ENCODE peak calls at places on chromosomes 11 and 22, in five cellular contexts. One of them, this sample, is unnamed.
A peak's percentile ranks its signal among the peaks of the same experiment; 100 is the strongest.

GRCh38 chr11:72641900-72642814 is 32.1 kb downstream of the PDE2A start:
- DNase-seq in K562: peak; percentile 57
- DNase-seq in IMR-90: no peak
- DNase-seq in SK-N-SH: peak; percentile 91
- DNase-seq in A549: peak; percentile 28
- DNase-seq in this sample: no peak

GRCh38 chr22:48488149-48488551 is 1339.5 kb downstream of the BRD1 start:
- DNase-seq in A549: peak; percentile 37
- DNase-seq in SK-N-SH: peak; percentile 23
- DNase-seq in K562: no peak
- DNase-seq in IMR-90: no peak
- DNase-seq in this sample: no peak

GRCh38 chr22:29635734-29636357 is 32.4 kb downstream of the NF2 start:
- DNase-seq in IMR-90: peak; percentile 73
- DNase-seq in SK-N-SH: peak; percentile 60
- DNase-seq in K562: peak; percentile 41
- DNase-seq in A549: peak; percentile 62
- DNase-seq in this sample: peak; percentile 23

GRCh38 chr11:128598096-128598495 is 10.7 kb upstream of the ETS1 start:
- DNase-seq in SK-N-SH: no peak
- DNase-seq in IMR-90: no peak
- DNase-seq in K562: no peak
- DNase-seq in A549: no peak
- DNase-seq in this sample: no peak

GRCh38 chr11:27865105-27865504 is 164.8 kb upstream of the BDNF start:
- DNase-seq in IMR-90: no peak
- DNase-seq in A549: no peak
- DNase-seq in K562: no peak
- DNase-seq in SK-N-SH: no peak
- DNase-seq in this sample: no peak

GRCh38 chr22:18966748-18967147 is 30.7 kb upstream of the PRODH start:
- DNase-seq in A549: no peak
- DNase-seq in K562: no peak
- DNase-seq in IMR-90: no peak
- DNase-seq in SK-N-SH: no peak
- DNase-seq in this sample: no peak

GRCh38 chr11:18466402-18466801 is 10.7 kb downstream of the LDHAL6A start:
- DNase-seq in SK-N-SH: no peak
- DNase-seq in K562: no peak
- DNase-seq in IMR-90: no peak
- DNase-seq in A549: no peak
- DNase-seq in this sample: no peak

GRCh38 chr11:27456140-27456801 is 16.3 kb downstream of the LGR4 start:
- DNase-seq in K562: no peak
- DNase-seq in SK-N-SH: no peak
- DNase-seq in IMR-90: peak; percentile 50
- DNase-seq in A549: peak; percentile 73
- DNase-seq in this sample: no peak

GRCh38 chr11:25667871-25668270 is 664.1 kb upstream of the ANO3 start:
- DNase-seq in IMR-90: no peak
- DNase-seq in SK-N-SH: no peak
- DNase-seq in K562: no peak
- DNase-seq in A549: no peak
- DNase-seq in this sample: no peak

GRCh38 chr11:79363861-79364378 is 76.9 kb downstream of the TENM4 start:
- DNase-seq in A549: no peak
- DNase-seq in IMR-90: no peak
- DNase-seq in SK-N-SH: no peak
- DNase-seq in K562: no peak
- DNase-seq in this sample: no peak

GRCh38 chr11:36412781-36413383 is 97.2 kb downstream of the TRAF6 start:
- DNase-seq in SK-N-SH: no peak
- DNase-seq in A549: no peak
- DNase-seq in K562: no peak
- DNase-seq in IMR-90: peak; percentile 87
- DNase-seq in this sample: no peak

DNA sequence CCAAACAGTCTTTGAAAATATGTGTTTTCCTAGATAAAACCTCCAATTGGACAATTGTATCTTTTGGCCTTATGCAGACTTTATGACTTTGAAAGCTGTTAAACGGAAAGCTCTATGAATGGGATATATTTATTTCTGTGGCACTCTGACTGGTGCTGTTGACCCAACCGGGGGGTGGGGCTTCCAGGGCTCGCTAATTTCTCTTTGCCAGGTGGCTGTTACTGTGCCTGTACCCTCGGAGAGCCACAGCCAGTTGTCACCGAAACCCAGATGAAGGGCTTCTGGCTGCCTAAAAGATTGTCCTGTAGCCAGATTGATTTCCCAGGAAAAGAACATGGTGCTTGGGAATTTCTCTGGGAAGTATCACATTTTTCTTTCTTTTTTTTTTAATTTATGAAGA is 132.7 kb upstream of the NAV2 start:
- DNase-seq in K562: no peak
- DNase-seq in IMR-90: no peak
- DNase-seq in A549: no peak
- DNase-seq in SK-N-SH: no peak
- DNase-seq in this sample: no peak
- H3K4me1 ChIP-seq in K562: no peaks in the 10 kb centered on the region
- H3K4me1 ChIP-seq in IMR-90: peaks cover 20% of the 10 kb centered on the region
- H3K4me1 ChIP-seq in A549: no peaks in the 10 kb centered on the region
- H3K4me1 ChIP-seq in SK-N-SH: peaks cover 38% of the 10 kb centered on the region
- H3K4me1 ChIP-seq in this sample: no peaks in the 10 kb centered on the region

DNA sequence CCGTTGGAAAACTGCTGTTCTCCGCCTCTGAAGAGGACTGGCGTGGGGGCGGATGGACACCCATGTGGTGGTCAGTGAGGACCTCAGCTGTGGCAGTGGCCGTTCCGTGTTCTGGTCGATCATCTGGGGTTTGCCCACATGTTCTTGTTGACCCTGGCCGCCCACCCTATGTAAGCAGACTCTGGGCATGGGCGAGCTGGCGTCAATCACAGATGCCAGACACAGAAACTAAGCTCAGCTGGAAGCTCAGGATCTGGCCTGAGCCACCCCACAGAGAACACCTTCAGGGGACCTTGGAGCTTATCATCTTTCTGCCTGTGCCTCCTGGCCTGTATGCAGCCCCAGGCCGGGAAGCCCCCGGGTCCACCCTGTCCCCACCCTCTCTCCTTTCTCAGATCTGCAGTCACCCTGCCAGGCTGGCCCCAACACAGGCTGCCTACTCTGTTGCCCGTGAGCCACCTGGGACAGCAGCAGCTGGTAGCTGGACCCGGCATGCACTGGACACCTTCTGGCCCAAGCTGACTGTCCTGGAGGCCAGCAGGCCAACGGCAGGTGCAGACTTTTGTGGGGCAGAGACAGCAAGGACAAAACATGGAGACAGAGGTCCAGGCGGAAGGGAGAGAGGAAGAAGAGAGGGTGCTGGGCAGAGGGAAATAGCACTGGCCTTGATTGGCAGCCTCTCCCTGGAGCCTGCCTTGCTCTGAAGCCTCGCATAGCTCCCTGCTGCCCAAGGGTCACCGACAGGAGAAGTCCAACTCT is 91.5 kb downstream of the PHF21B start:
- DNase-seq in IMR-90: no peak
- DNase-seq in K562: no peak
- DNase-seq in A549: no peak
- DNase-seq in SK-N-SH: no peak
- DNase-seq in this sample: no peak
- TF ChIP-seq RCOR1 in IMR-90: no peak
- TF ChIP-seq RCOR1 in K562: no peak
- TF ChIP-seq RCOR1 in A549: no peak
- TF ChIP-seq RCOR1 in SK-N-SH: no peak
- TF ChIP-seq RCOR1 in this sample: no peak

DNA sequence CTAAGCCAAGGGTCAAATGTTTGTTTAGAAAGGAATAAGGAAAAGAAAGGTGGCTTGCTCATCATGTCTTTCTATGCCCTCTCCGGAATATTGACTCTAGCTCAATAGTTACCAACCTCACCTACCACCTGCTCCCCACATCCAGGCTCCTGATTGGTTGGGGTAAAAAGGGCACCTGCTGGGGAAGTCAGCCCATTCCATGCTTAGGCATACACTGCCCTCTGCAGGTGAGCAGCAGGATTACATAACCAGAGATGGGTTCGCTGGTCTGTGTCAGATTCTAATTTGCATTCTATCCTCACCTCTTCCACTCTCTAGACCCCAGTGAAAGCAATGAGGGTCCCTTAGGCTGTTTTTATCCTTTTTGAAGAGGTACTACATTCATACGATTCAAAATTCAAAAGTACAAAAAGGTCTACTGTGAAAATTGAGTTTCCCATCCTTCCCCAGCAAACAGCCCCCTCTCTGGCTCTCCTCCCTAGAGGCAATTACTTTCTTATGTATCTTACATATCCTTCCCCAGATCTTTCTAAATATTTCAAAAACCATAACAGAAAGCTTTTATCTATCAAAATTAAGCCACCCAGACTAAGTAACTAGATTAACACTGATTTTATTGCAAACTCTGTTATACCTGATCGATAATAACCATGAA is 98.0 kb upstream of the ASPHD2 start:
- DNase-seq in SK-N-SH: peak; percentile 81
- DNase-seq in IMR-90: peak; percentile 23
- DNase-seq in K562: peak; percentile 62
- DNase-seq in A549: peak; percentile 44
- DNase-seq in this sample: peak; percentile 7
- TF ChIP-seq USF2 in SK-N-SH: no peak
- TF ChIP-seq USF2 in IMR-90: no peak
- TF ChIP-seq USF2 in K562: no peak
- TF ChIP-seq USF2 in A549: no peak
- TF ChIP-seq USF2 in this sample: no peak

GRCh38 chr22:36295247-36295646 is 42.3 kb downstream of the APOL1 start:
- DNase-seq in IMR-90: no peak
- DNase-seq in K562: no peak
- DNase-seq in SK-N-SH: no peak
- DNase-seq in A549: no peak
- DNase-seq in this sample: no peak
- H3K4me1 ChIP-seq in IMR-90: no peaks in the 10 kb centered on the region
- H3K4me1 ChIP-seq in K562: no peaks in the 10 kb centered on the region
- H3K4me1 ChIP-seq in SK-N-SH: no peaks in the 10 kb centered on the region
- H3K4me1 ChIP-seq in A549: no peaks in the 10 kb centered on the region
- H3K4me1 ChIP-seq in this sample: no peaks in the 10 kb centered on the region

This sample was measured in GM12878.